ENCODE peak calls at places on chromosome 1, in nine cellular contexts. M, S, T, U, K, Q, D, G and E are unnamed samples.

GRCh38 chr1:118783095-118783758 is 204.9 kb downstream of the TBX15 start:
- DNase-seq in U (no peak), T (no peak), D (no peak), G (no peak), Q (no peak), S (no peak), K (no peak), M (no peak), E (peak)

GRCh38 chr1:222817529-222817928 is 2.7 kb downstream of the DISP1 start:
- DNase-seq in S (no peak), D (peak), U (no peak), K (no peak), T (peak), M (no peak), Q (no peak), G (no peak), E (no peak)

GRCh38 chr1:235106457-235106856 is 22.2 kb downstream of the TOMM20 start:
- DNase-seq in G (no peak), Q (no peak), S (no peak), M (no peak), D (no peak), U (no peak), T (no peak), K (no peak), E (no peak)

GRCh38 chr1:203686091-203686632 is 59.5 kb downstream of the ATP2B4 start:
- DNase-seq in D (peak), Q (no peak), U (no peak), T (peak), S (no peak), K (no peak), M (no peak), G (no peak), E (no peak)

GRCh38 chr1:39733161-39733560 is 5.5 kb upstream of the PPIE start:
- DNase-seq in K (no peak), T (peak), M (no peak), U (no peak), D (no peak), Q (no peak), S (no peak), G (no peak), E (peak)

GRCh38 chr1:54971317-54971791 is 9.1 kb upstream of the TMEM61 start:
- DNase-seq in T (peak), G (no peak), U (no peak), M (no peak), D (peak), S (no peak), Q (no peak), K (peak), E (no peak)

GRCh38 chr1:116159177-116159576 is 48.0 kb downstream of the MAB21L3 start:
- DNase-seq in U (no peak), G (no peak), K (no peak), D (no peak), S (no peak), M (no peak), Q (peak), T (no peak), E (no peak)

GRCh38 chr1:175073054-175073453 is 5.4 kb downstream of the TNN start:
- DNase-seq in D (no peak), S (no peak), T (no peak), G (no peak), U (peak), K (no peak), M (peak), Q (peak), E (no peak)

GRCh38 chr1:43868741-43869067 is 64.9 kb upstream of the ARTN start:
- DNase-seq in Q (no peak), D (peak), T (peak), K (no peak), M (no peak), G (no peak), U (peak), S (peak), E (no peak)

GRCh38 chr1:204128964-204129896 is 22.6 kb downstream of the ETNK2 start:
- DNase-seq in D (peak), T (peak), M (no peak), U (peak), K (peak), S (peak), G (peak), Q (no peak), E (peak)

GRCh38 chr1:155081472-155082300 is 3.0 kb downstream of the EFNA3 start:
- DNase-seq in Q (no peak), M (no peak), U (no peak), T (no peak), K (no peak), S (no peak), G (peak), D (no peak), E (no peak)

GRCh38 chr1:58162952-58163550 is 383.5 kb downstream of the OMA1 start:
- DNase-seq in T (peak), D (peak), G (peak), Q (no peak), S (peak), K (peak), M (peak), U (peak), E (peak)

GRCh38 chr1:111690306-111690617 is 48.9 kb downstream of the INKA2 start:
- DNase-seq in U (peak), S (peak), K (no peak), T (peak), M (no peak), Q (no peak), G (peak), D (peak), E (peak)

GRCh38 chr1:41015281-41015680 is 6.2 kb downstream of the SLFNL1 start:
- DNase-seq in D (no peak), Q (no peak), G (no peak), K (no peak), S (no peak), T (no peak), U (no peak), M (no peak), E (no peak)

GRCh38 chr1:9996624-9997582 is at the start of gene RBP7:
- DNase-seq in K (peak), U (peak), T (no peak), S (peak), G (no peak), D (no peak), M (no peak), Q (no peak), E (peak)

GRCh38 chr1:19608232-19608631 is 35.9 kb upstream of the NBL1 start:
- DNase-seq in M (no peak), U (no peak), D (no peak), S (no peak), T (no peak), G (no peak), K (no peak), Q (no peak), E (no peak)

GRCh38 chr1:19610282-19610978 is 33.7 kb upstream of the NBL1 start:
- DNase-seq in U (no peak), T (peak), D (no peak), M (no peak), K (no peak), Q (no peak), G (no peak), S (no peak), E (no peak)

GRCh38 chr1:19606817-19607706 is 37.0 kb upstream of the NBL1 start:
- DNase-seq in K (no peak), Q (no peak), S (no peak), U (no peak), D (peak), T (peak), G (no peak), M (no peak), E (no peak)

GRCh38 chr1:19602486-19602885 is 41.6 kb upstream of the NBL1 start:
- DNase-seq in G (no peak), D (no peak), Q (no peak), S (no peak), T (peak), M (no peak), K (no peak), U (no peak), E (no peak)

GRCh38 chr1:19605884-19606442 is 38.1 kb upstream of the NBL1 start:
- DNase-seq in K (no peak), U (no peak), T (peak), M (no peak), G (no peak), D (no peak), S (no peak), Q (no peak), E (no peak)
- TF ChIP-seq POLR2A in K (no peak), U (no peak), T (no peak), M (no peak), G (no peak), D (no peak), S (no peak), Q (no peak), E (no peak)

GRCh38 chr1:22373252-22373651 is 78.4 kb upstream of the ZBTB40 start:
- DNase-seq in D (no peak), S (no peak), G (no peak), M (no peak), T (no peak), Q (no peak), U (no peak), K (no peak), E (no peak)

GRCh38 chr1:22376976-22377375 is 74.7 kb upstream of the ZBTB40 start:
- DNase-seq in K (no peak), S (no peak), U (no peak), Q (no peak), T (no peak), D (no peak), G (no peak), M (no peak), E (no peak)

GRCh38 chr1:22375601-22376000 is 76.0 kb upstream of the ZBTB40 start:
- DNase-seq in G (no peak), Q (no peak), K (no peak), T (no peak), D (no peak), M (no peak), U (no peak), S (no peak), E (no peak)

GRCh38 chr1:22376546-22376945 is 75.1 kb upstream of the ZBTB40 start:
- DNase-seq in Q (no peak), U (no peak), G (no peak), M (no peak), T (no peak), K (no peak), S (no peak), D (no peak), E (no peak)

GRCh38 chr1:22376001-22376400 is 75.7 kb upstream of the ZBTB40 start:
- DNase-seq in K (no peak), S (no peak), G (no peak), M (no peak), Q (no peak), T (no peak), U (no peak), D (no peak), E (no peak)
- H3K27ac ChIP-seq in K (no peak), S (no peak), G (no peak), M (no peak), Q (no peak), T (no peak), U (no peak), D (no peak), E (no peak)

GRCh38 chr1:24938276-24938675 is 8.2 kb upstream of the RUNX3 start:
- DNase-seq in Q (no peak), U (no peak), D (no peak), S (no peak), T (no peak), G (no peak), K (no peak), M (no peak), E (no peak)

GRCh38 chr1:24940231-24940630 is 10.2 kb upstream of the RUNX3 start:
- DNase-seq in D (no peak), S (no peak), K (no peak), Q (no peak), M (no peak), G (no peak), T (no peak), U (no peak), E (no peak)

GRCh38 chr1:24936688-24937087 is 6.6 kb upstream of the RUNX3 start:
- DNase-seq in S (no peak), T (no peak), D (no peak), U (no peak), M (no peak), K (no peak), G (no peak), Q (no peak), E (no peak)

GRCh38 chr1:24939657-24940193 is 9.6 kb upstream of the RUNX3 start:
- DNase-seq in K (no peak), U (no peak), Q (no peak), T (no peak), D (no peak), G (no peak), M (no peak), S (no peak), E (no peak)

DNA sequence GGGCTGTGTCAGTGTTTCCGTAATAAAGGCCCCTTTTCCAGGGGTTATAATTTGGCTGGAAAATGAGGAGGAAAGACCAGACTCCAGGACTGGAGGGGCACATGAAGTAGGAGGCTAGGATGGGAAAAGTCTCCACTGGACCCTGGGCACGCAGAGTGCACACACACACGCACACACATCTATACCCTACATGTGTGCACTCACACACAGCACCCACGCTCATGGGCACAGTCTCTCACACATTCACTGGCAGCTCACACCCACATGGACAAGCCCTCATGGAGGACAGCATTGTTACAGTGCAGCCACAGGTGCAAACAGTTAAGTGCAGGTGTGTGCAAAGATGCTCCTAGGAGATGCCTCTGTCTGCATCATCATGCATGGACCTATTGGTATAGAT is 9.0 kb upstream of the RUNX3 start:
- DNase-seq in D (no peak), Q (no peak), K (no peak), T (no peak), S (no peak), M (no peak), G (no peak), U (no peak), E (no peak)
- TF ChIP-seq POLR2A in D (no peak), Q (no peak), K (no peak), T (no peak), S (no peak), M (no peak), G (no peak), U (no peak), E (no peak)

GRCh38 chr1:207277241-207277640 is 44.2 kb upstream of the CD55 start:
- DNase-seq in S (no peak), Q (no peak), M (no peak), G (no peak), D (peak), T (no peak), K (no peak), U (no peak), E (no peak)
- H3K27ac ChIP-seq in S (no peak), Q (no peak), M (no peak), G (no peak), D (no peak), T (no peak), K (no peak), U (no peak), E (no peak)

GRCh38 chr1:67711150-67711849 is 26.3 kb downstream of the GADD45A start:
- DNase-seq in G (no peak), Q (no peak), K (no peak), D (no peak), S (no peak), T (no peak), M (no peak), U (no peak), E (no peak)
- TF ChIP-seq POLR2A in G (no peak), Q (no peak), K (no peak), D (no peak), S (no peak), T (no peak), M (no peak), U (no peak), E (no peak)

DNA sequence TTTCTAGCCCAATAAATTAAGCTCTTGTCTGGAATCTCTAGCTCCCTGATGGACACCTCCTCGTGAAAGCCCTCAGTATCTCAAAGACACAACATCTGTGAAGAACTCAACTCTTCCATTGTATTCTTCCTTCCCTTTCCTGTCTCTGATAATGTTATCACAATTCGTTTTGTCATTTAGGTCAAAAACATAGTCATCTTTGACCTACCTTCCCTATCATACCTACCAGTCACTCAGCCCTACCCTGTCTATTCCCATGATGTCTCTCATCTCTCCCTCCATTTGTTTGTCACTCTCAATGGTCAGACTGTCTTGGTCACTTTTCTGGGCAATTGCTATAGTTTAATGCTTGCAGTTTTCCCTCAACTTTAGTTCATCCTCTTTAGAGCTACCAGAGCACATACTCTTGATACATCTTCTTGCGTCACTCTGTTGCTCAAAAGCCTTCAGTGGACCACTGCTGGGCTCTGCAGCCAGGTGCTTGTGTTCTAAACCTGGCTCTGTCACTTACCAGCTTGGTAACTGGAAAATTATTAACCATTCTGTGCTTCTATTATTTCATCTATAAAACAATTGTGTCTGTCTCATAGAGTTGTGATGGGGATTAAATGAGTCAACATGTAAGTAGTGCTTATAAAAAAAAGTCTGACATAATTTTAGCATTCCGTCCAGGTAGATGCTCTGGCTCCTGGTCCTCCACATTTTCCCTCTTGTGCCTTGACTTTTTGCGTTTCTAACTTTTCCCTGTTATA is 39.6 kb downstream of the DDR2 start:
- DNase-seq in D (no peak), M (no peak), Q (peak), U (no peak), G (no peak), S (no peak), K (no peak), T (no peak), E (no peak)
- H3K27ac ChIP-seq in D (peak), M (no peak), Q (peak), U (peak), G (peak), S (peak), K (no peak), T (no peak), E (peak)

GRCh38 chr1:212816567-212817278 is 25.0 kb downstream of the TATDN3 start:
- DNase-seq in T (peak), K (no peak), G (no peak), U (no peak), M (no peak), D (peak), Q (no peak), S (no peak), E (no peak)
- TF ChIP-seq POLR2A in T (no peak), K (no peak), G (no peak), U (no peak), M (no peak), D (no peak), Q (no peak), S (no peak), E (no peak)

DNA sequence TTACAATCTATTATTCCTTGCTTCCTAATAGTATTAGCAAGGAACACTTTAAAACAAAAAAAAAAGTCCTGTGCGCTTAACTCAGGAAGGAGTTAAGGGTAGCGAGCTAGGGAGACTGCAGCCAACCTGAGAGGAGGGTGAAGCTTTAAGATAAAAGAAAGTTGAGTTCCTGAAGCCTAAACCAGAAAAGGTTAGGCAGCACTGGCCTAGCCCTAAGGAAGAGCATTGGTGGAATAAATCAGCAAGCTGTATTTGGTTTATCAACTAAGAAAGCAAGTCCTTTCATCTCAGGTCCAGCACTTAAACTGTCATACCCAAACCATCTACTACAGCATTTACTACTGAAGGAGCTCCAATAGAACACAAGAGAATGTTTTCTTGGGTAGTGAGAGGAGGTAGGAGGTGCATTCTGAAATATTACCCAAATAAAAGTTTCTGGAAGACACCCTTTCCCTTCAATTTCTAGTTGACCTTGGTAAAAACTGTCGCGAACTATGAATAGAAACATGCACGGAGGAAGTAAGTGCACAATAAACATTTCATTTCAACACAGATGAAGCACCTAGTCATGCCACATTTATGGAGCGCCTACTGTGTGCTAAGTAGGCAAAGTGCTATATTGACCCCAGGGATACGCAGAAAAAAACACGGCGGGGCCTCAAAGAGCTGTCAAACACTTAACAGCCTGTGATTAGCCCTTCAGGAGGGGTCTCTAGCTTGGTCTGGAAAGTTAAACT is 1.3 kb downstream of the GLRX2 start:
- DNase-seq in K (no peak), D (peak), Q (no peak), T (no peak), U (no peak), G (no peak), S (no peak), M (no peak), E (no peak)
- H3K27ac ChIP-seq in K (peak), D (peak), Q (peak), T (peak), U (peak), G (peak), S (peak), M (peak), E (peak)

DNA sequence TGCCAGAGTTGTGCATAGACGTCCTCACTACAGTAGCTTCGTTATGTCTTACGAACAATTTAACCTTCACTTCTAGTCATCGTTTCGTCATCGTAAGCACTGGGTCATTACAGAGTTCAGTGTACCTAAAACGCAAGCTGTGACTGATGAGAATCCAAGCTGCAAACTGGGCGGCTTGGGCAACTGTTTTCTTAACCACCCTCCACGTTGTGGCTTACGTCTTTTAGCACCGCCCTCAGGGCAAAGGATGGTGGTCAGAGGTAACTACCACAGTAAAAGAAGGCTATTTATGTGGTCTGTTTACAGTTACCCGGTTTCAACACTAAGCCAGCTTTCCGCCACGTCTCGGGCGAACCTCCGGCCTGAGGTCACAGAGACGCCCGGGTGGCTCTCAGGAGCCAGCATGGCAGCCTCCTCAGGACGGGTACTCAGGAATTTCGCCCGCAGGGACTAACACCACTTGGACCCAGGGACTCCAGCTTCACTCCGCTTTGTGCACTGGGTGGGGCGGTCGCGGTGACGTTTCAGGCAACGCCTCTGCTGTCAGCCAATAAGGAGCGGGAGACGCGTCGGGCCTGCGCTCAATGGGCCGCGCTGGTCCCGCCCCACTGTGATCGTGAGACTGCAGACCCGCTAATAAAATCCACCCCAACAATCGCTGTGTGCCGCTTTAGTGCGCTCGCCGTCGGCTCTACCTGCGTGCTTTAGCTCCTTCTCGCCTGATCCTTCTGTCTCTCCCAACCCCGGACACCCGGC is at the start of gene CTH:
- DNase-seq in T (peak), Q (peak), S (peak), G (peak), M (peak), D (peak), K (peak), U (peak), E (peak)
- TF ChIP-seq POLR2A in T (peak), Q (peak), S (peak), G (peak), M (peak), D (peak), K (peak), U (peak), E (peak)